ENCODE peak calls at places on chromosomes 16 and 17, in six cellular contexts. J, O, Z, Y, M and E are unnamed samples.

GRCh38 chr16:56041556-56042140 is 149.6 kb upstream of the GNAO1 start:
- DNase-seq in J (no peak), O (no peak), Z (no peak), Y (peak; percentile 4), M (peak; percentile 28), E (no peak)

GRCh38 chr17:4678448-4679026 is 25.4 kb downstream of the PELP1 start:
- DNase-seq in J (no peak), O (no peak), Z (peak; percentile 95), Y (peak; percentile 49), M (no peak), E (no peak)

GRCh38 chr17:45292696-45293412 is 24.0 kb downstream of the MAP3K14 start:
- DNase-seq in J (no peak), O (no peak), Z (no peak), Y (no peak), M (no peak), E (no peak)

GRCh38 chr17:72119963-72120877 is 600 bp upstream of the SOX9 start:
- DNase-seq in J (peak; percentile 74), O (no peak), Z (peak; percentile 76), Y (no peak), M (peak; percentile 46), E (peak; percentile 58)

GRCh38 chr16:3155972-3156371 is 21.1 kb downstream of the ZNF213 start:
- DNase-seq in J (no peak), O (no peak), Z (no peak), Y (no peak), M (no peak), E (no peak)

GRCh38 chr16:67936124-67936875 is at the start of gene PSMB10:
- DNase-seq in J (peak; percentile 84), O (no peak), Z (no peak), Y (peak; percentile 62), M (no peak), E (peak; percentile 77)

GRCh38 chr16:8878523-8878911 is 3.6 kb upstream of the LITAFD start:
- DNase-seq in J (peak; percentile 24), O (no peak), Z (peak; percentile 68), Y (no peak), M (no peak), E (no peak)

GRCh38 chr17:13594762-13595697 is 6.7 kb downstream of the HS3ST3A1 start:
- DNase-seq in J (no peak), O (peak; percentile 73), Z (peak; percentile 75), Y (peak; percentile 63), M (peak; percentile 72), E (peak; percentile 94)

GRCh38 chr16:51164167-51164566 is 13.1 kb upstream of the SALL1 start:
- DNase-seq in J (no peak), O (no peak), Z (peak; percentile 69), Y (no peak), M (no peak), E (no peak)

GRCh38 chr17:74192950-74193781 is 10.3 kb upstream of the RPL38 start:
- DNase-seq in J (peak; percentile 86), O (no peak), Z (no peak), Y (no peak), M (no peak), E (peak; percentile 76)

GRCh38 chr17:45440161-45440859 is 7.6 kb upstream of the ARHGAP27 start:
- DNase-seq in J (no peak), O (no peak), Z (no peak), Y (no peak), M (no peak), E (peak; percentile 54)

GRCh38 chr16:83118365-83118764 is 491.6 kb downstream of the CDH13 start:
- DNase-seq in J (no peak), O (no peak), Z (peak; percentile 62), Y (no peak), M (no peak), E (no peak)

GRCh38 chr16:24580665-24581064 is 41.3 kb downstream of the RBBP6 start:
- DNase-seq in J (no peak), O (no peak), Z (peak; percentile 26), Y (no peak), M (no peak), E (no peak)

GRCh38 chr17:73151888-73152633 is 12.7 kb upstream of the SSTR2 start:
- DNase-seq in J (no peak), O (no peak), Z (no peak), Y (no peak), M (no peak), E (no peak)

GRCh38 chr17:6286239-6286638 is 148.7 kb downstream of the AIPL1 start:
- DNase-seq in J (no peak), O (no peak), Z (no peak), Y (no peak), M (no peak), E (no peak)

GRCh38 chr16:72537684-72538083 is 365.7 kb upstream of the PMFBP1 start:
- DNase-seq in J (no peak), O (no peak), Z (peak; percentile 51), Y (no peak), M (no peak), E (no peak)

GRCh38 chr17:31595076-31595475 is 203.6 kb downstream of the RAB11FIP4 start:
- DNase-seq in J (no peak), O (no peak), Z (peak; percentile 55), Y (no peak), M (no peak), E (no peak)

GRCh38 chr16:20849587-20850390 is 43.5 kb downstream of the REXO5 start:
- DNase-seq in J (no peak), O (peak; percentile 42), Z (peak; percentile 43), Y (peak; percentile 40), M (peak; percentile 59), E (peak; percentile 87)

GRCh38 chr17:3865166-3865565 is 19.1 kb upstream of the NCBP3 start:
- DNase-seq in J (peak; percentile 87), O (no peak), Z (no peak), Y (no peak), M (no peak), E (peak; percentile 55)

GRCh38 chr16:82439678-82440293 is 187.0 kb upstream of the CDH13 start:
- DNase-seq in J (no peak), O (no peak), Z (no peak), Y (no peak), M (no peak), E (no peak)

GRCh38 chr16:14405611-14406537 is 224.2 kb downstream of the PARN start:
- DNase-seq in J (peak; percentile 20), O (no peak), Z (no peak), Y (peak; percentile 33), M (no peak), E (peak; percentile 74)

GRCh38 chr16:2008009-2008526 is 1.6 kb downstream of the ZNF598 start:
- DNase-seq in J (peak; percentile 76), O (peak; percentile 37), Z (peak; percentile 82), Y (no peak), M (no peak), E (peak; percentile 56)

GRCh38 chr17:20206068-20206467 is 196.9 kb downstream of the SPECC1 start:
- DNase-seq in J (no peak), O (peak; percentile 16), Z (no peak), Y (no peak), M (no peak), E (no peak)

GRCh38 chr17:29091591-29092291 is 48.8 kb downstream of the PIPOX start:
- DNase-seq in J (no peak), O (no peak), Z (no peak), Y (no peak), M (no peak), E (no peak)